ENCODE peak calls at places on chromosomes 3 and 15, in six cellular contexts. I is T-cell; R is activated CD8-positive, alpha-beta memory T cell treated with anti-CD3 and anti-CD28 coated beads for 24 hours; T is B cell; L is RPMI8226; Y is DMS153. F is an unnamed sample.

GRCh38 chr15:81182031-81182745 is 14.5 kb upstream of the IL16 start:
- DNase-seq in R (no peak), T (no peak), I (no peak), L (no peak), Y (no peak), F (no peak)

GRCh38 chr15:43215961-43216360 is 4.9 kb downstream of the EPB42 start:
- DNase-seq in T (no peak), Y (no peak), L (no peak), R (no peak), I (no peak), F (no peak)

GRCh38 chr3:142976621-142977398 is 13.3 kb upstream of the PAQR9 start:
- DNase-seq in I (no peak), R (no peak), Y (no peak), T (no peak), L (peak), F (peak)

GRCh38 chr15:45704329-45705249 is 69.8 kb downstream of the SQOR start:
- DNase-seq in T (peak), L (no peak), Y (no peak), R (peak), I (no peak), F (peak)

GRCh38 chr3:74041068-74041675 is 416.4 kb upstream of the PDZRN3 start:
- DNase-seq in Y (peak), I (no peak), L (no peak), R (no peak), T (no peak), F (no peak)

GRCh38 chr15:95857124-95857757 is 473.3 kb upstream of the NR2F2 start:
- DNase-seq in L (no peak), Y (no peak), I (no peak), R (no peak), T (no peak), F (peak)

GRCh38 chr3:128395500-128396125 is 71.1 kb downstream of the DNAJB8 start:
- DNase-seq in T (no peak), I (no peak), Y (no peak), R (no peak), L (no peak), F (no peak)

GRCh38 chr3:86867990-86868389 is 123.0 kb downstream of the VGLL3 start:
- DNase-seq in I (no peak), L (no peak), T (no peak), Y (no peak), R (no peak), F (no peak)

GRCh38 chr3:106332884-106333283 is 464.1 kb upstream of the CBLB start:
- DNase-seq in L (no peak), I (no peak), R (peak), Y (no peak), T (peak), F (no peak)

GRCh38 chr15:92079047-92079446 is 225.5 kb downstream of the SLCO3A1 start:
- DNase-seq in Y (no peak), T (no peak), R (no peak), I (no peak), L (peak), F (no peak)

GRCh38 chr15:64731012-64731806 is 44.2 kb downstream of the RBPMS2 start:
- DNase-seq in T (peak), L (peak), R (peak), I (peak), Y (peak), F (peak)

GRCh38 chr3:121660356-121661171 is at the start of gene HCLS1:
- DNase-seq in L (peak), Y (peak), T (peak), R (peak), I (peak), F (no peak)

GRCh38 chr15:64883997-64884511 is 27.6 kb upstream of the ANKDD1A start:
- DNase-seq in T (peak), L (peak), R (peak), I (peak), Y (no peak), F (peak)

GRCh38 chr3:98954242-98954641 is 52.7 kb upstream of the DCBLD2 start:
- DNase-seq in T (no peak), L (no peak), Y (no peak), R (no peak), I (no peak), F (no peak)

GRCh38 chr3:115667175-115668065 is 44.1 kb downstream of the GAP43 start:
- DNase-seq in T (no peak), L (no peak), Y (no peak), I (no peak), R (no peak), F (peak)

GRCh38 chr3:170485696-170486095 is 67.0 kb downstream of the CLDN11 start:
- DNase-seq in R (no peak), L (no peak), I (no peak), Y (no peak), T (no peak), F (no peak)

GRCh38 chr15:37135225-37135624 is 34.9 kb upstream of the MEIS2 start:
- DNase-seq in T (no peak), I (no peak), L (peak), R (no peak), Y (no peak), F (peak)

GRCh38 chr3:141414141-141414689 is 45.9 kb downstream of the ZBTB38 start:
- DNase-seq in I (no peak), L (no peak), T (no peak), R (peak), Y (no peak), F (peak)

GRCh38 chr3:132787616-132788015 is 65.4 kb upstream of the NPHP3 start:
- DNase-seq in Y (peak), L (no peak), R (no peak), T (no peak), I (no peak), F (peak)

F was measured in mesenchymal stem cell.